ENCODE peak calls at places on chromosomes 11 and 22, in four cellular contexts. K, B, R and X are unnamed samples.

GRCh38 chr11:43578346-43579170 is 102.0 kb upstream of the HSD17B12 start:
- DNase-seq in K (no peak), B (peak), R (no peak), X (no peak)

GRCh38 chr11:116691779-116692178 is 81.0 kb downstream of the BUD13 start:
- DNase-seq in K (peak), B (peak), R (peak), X (peak)

GRCh38 chr11:8932564-8933180 is at the start of gene C11orf16:
- DNase-seq in K (no peak), B (no peak), R (no peak), X (no peak)

GRCh38 chr11:65069217-65069616 is 10.9 kb upstream of the NAALADL1 start:
- DNase-seq in K (no peak), B (no peak), R (no peak), X (no peak)

GRCh38 chr22:25661067-25661466 is 80.9 kb upstream of the MYO18B start:
- DNase-seq in K (no peak), B (no peak), R (no peak), X (peak)

GRCh38 chr11:3037041-3037944 is 19.9 kb downstream of the CARS1 start:
- DNase-seq in K (peak), B (peak), R (peak), X (peak)

GRCh38 chr11:119852741-119853140 is 123.7 kb upstream of the NECTIN1 start:
- DNase-seq in K (no peak), B (no peak), R (peak), X (no peak)

GRCh38 chr11:122137081-122137793 is 21.2 kb upstream of the BLID start:
- DNase-seq in K (no peak), B (peak), R (no peak), X (no peak)

GRCh38 chr11:68312117-68312779 is at the start of gene LRP5:
- DNase-seq in K (peak), B (peak), R (no peak), X (no peak)

GRCh38 chr11:59223611-59224010 is 10.9 kb upstream of the MPEG1 start:
- DNase-seq in K (no peak), B (no peak), R (no peak), X (no peak)

GRCh38 chr11:57269580-57270021 is 32.6 kb upstream of the APLNR start:
- DNase-seq in K (no peak), B (no peak), R (no peak), X (no peak)

GRCh38 chr11:76665921-76666351 is 4.6 kb downstream of the LRRC32 start:
- DNase-seq in K (no peak), B (no peak), R (peak), X (no peak)

GRCh38 chr11:68583047-68583446 is 101.3 kb upstream of the GAL start:
- DNase-seq in K (no peak), B (peak), R (no peak), X (no peak)

GRCh38 chr11:14320020-14320419 is 39.0 kb downstream of the RRAS2 start:
- DNase-seq in K (no peak), B (peak), R (no peak), X (no peak)

GRCh38 chr22:48842976-48843375 is 984.7 kb downstream of the BRD1 start:
- DNase-seq in K (no peak), B (no peak), R (no peak), X (no peak)

GRCh38 chr11:87971354-87971753 is 203.9 kb downstream of the RAB38 start:
- DNase-seq in K (no peak), B (no peak), R (no peak), X (no peak)

GRCh38 chr22:34430386-34430785 is 510.1 kb upstream of the LARGE1 start:
- DNase-seq in K (no peak), B (no peak), R (no peak), X (no peak)

GRCh38 chr22:46619240-46619829 is 851 bp upstream of the GRAMD4 start:
- DNase-seq in K (no peak), B (no peak), R (no peak), X (no peak)

GRCh38 chr11:9834281-9834680 is 170.4 kb downstream of the SWAP70 start:
- DNase-seq in K (no peak), B (no peak), R (no peak), X (no peak)

GRCh38 chr11:75797796-75798195 is 17.2 kb upstream of the UVRAG start:
- DNase-seq in K (no peak), B (peak), R (peak), X (no peak)

GRCh38 chr11:5564259-5565019 is 16.1 kb upstream of the OR52H1 start:
- DNase-seq in K (no peak), B (no peak), R (no peak), X (no peak)

GRCh38 chr22:31098633-31099110 is 8.7 kb downstream of the SELENOM start:
- DNase-seq in K (no peak), B (peak), R (peak), X (no peak)

GRCh38 chr22:30453731-30454510 is 17.9 kb downstream of the SEC14L3 start:
- DNase-seq in K (no peak), B (peak), R (no peak), X (peak)

GRCh38 chr22:45212306-45212709 is 28.4 kb downstream of the KIAA0930 start:
- DNase-seq in K (no peak), B (peak), R (peak), X (no peak)

GRCh38 chr11:133579165-133580031 is 47.1 kb upstream of the OPCML start:
- DNase-seq in K (no peak), B (no peak), R (no peak), X (no peak)

GRCh38 chr11:34564807-34565241 is 51.2 kb upstream of the ELF5 start:
- DNase-seq in K (no peak), B (no peak), R (no peak), X (no peak)